ENCODE peak calls at places on chromosome 12, in six cellular contexts. O, V, D, N, X and I are unnamed samples.

GRCh38 chr12:94149781-94150482 is 1.6 kb downstream of the PLXNC1 start:
- DNase-seq in O (no peak), V (no peak), D (no peak), N (peak), X (peak), I (peak)

GRCh38 chr12:60265741-60266140 is 669.9 kb downstream of the SLC16A7 start:
- DNase-seq in O (no peak), V (no peak), D (no peak), N (no peak), X (no peak), I (no peak)

GRCh38 chr12:48004039-48004940 is at the start of gene COL2A1:
- DNase-seq in O (no peak), V (no peak), D (peak), N (peak), X (no peak), I (peak)

GRCh38 chr12:24864796-24865125 is 84.1 kb downstream of the BCAT1 start:
- DNase-seq in O (no peak), V (no peak), D (peak), N (no peak), X (no peak), I (peak)

GRCh38 chr12:14410177-14410576 is 44.7 kb downstream of the ATF7IP start:
- DNase-seq in O (no peak), V (no peak), D (no peak), N (no peak), X (no peak), I (no peak)

GRCh38 chr12:75553865-75554555 is 42.6 kb upstream of the KRR1 start:
- DNase-seq in O (no peak), V (no peak), D (no peak), N (no peak), X (no peak), I (no peak)

GRCh38 chr12:19846561-19846960 is 407.3 kb downstream of the AEBP2 start:
- DNase-seq in O (no peak), V (no peak), D (peak), N (no peak), X (no peak), I (no peak)

GRCh38 chr12:128387811-128388422 is 120.9 kb downstream of the TMEM132C start:
- DNase-seq in O (no peak), V (peak), D (no peak), N (peak), X (no peak), I (peak)

GRCh38 chr12:10457760-10458159 is 4.6 kb upstream of the KLRC1 start:
- DNase-seq in O (no peak), V (no peak), D (no peak), N (no peak), X (no peak), I (peak)

GRCh38 chr12:27615331-27615891 is 80.8 kb upstream of the REP15 start:
- DNase-seq in O (no peak), V (no peak), D (peak), N (no peak), X (no peak), I (no peak)

GRCh38 chr12:54173906-54174471 is 14.8 kb downstream of the SMUG1 start:
- DNase-seq in O (no peak), V (no peak), D (no peak), N (no peak), X (no peak), I (no peak)

GRCh38 chr12:95710386-95710785 is 80.2 kb downstream of the NTN4 start:
- DNase-seq in O (no peak), V (no peak), D (no peak), N (no peak), X (no peak), I (no peak)

GRCh38 chr12:11580125-11580751 is 69.2 kb upstream of the ETV6 start:
- DNase-seq in O (no peak), V (peak), D (peak), N (no peak), X (no peak), I (no peak)

GRCh38 chr12:76519538-76519937 is 40.0 kb downstream of the OSBPL8 start:
- DNase-seq in O (no peak), V (peak), D (peak), N (no peak), X (no peak), I (no peak)